ENCODE peak calls at places on chromosomes 3 and 15, in ten cellular contexts. One of them, this sample, is unnamed.

GRCh38 chr15:79644091-79644490 is 212.0 kb downstream of the MINAR1 start:
- DNase-seq in PC-9: no peak
- DNase-seq in kidney: no peak
- DNase-seq in A673: peak; percentile 14
- DNase-seq in hepatocyte: no peak
- DNase-seq in GM23338: no peak
- DNase-seq in heart right ventricle: no peak
- DNase-seq in body of pancreas: no peak
- DNase-seq in psoas muscle: no peak
- DNase-seq in stomach: no peak
- DNase-seq in this sample: no peak

GRCh38 chr3:29153811-29154210 is 127.1 kb upstream of the RBMS3 start:
- DNase-seq in PC-9: no peak
- DNase-seq in kidney: no peak
- DNase-seq in A673: no peak
- DNase-seq in hepatocyte: no peak
- DNase-seq in GM23338: no peak
- DNase-seq in heart right ventricle: no peak
- DNase-seq in body of pancreas: no peak
- DNase-seq in psoas muscle: no peak
- DNase-seq in stomach: no peak
- DNase-seq in this sample: no peak

GRCh38 chr3:171028025-171028778 is 1.7 kb upstream of the SLC2A2 start:
- DNase-seq in PC-9: peak; percentile 76
- DNase-seq in kidney: peak; percentile 82
- DNase-seq in A673: no peak
- DNase-seq in hepatocyte: peak; percentile 59
- DNase-seq in GM23338: peak; percentile 87
- DNase-seq in heart right ventricle: peak; percentile 60
- DNase-seq in body of pancreas: peak; percentile 43
- DNase-seq in psoas muscle: peak; percentile 62
- DNase-seq in stomach: peak; percentile 43
- DNase-seq in this sample: no peak

GRCh38 chr3:194928183-194928736 is 242.6 kb downstream of the FAM43A start:
- DNase-seq in PC-9: no peak
- DNase-seq in kidney: no peak
- DNase-seq in A673: peak; percentile 40
- DNase-seq in hepatocyte: peak; percentile 30
- DNase-seq in GM23338: no peak
- DNase-seq in heart right ventricle: no peak
- DNase-seq in body of pancreas: no peak
- DNase-seq in psoas muscle: no peak
- DNase-seq in stomach: no peak
- DNase-seq in this sample: no peak

GRCh38 chr15:31155136-31155535 is 53.6 kb upstream of the TRPM1 start:
- DNase-seq in PC-9: no peak
- DNase-seq in kidney: no peak
- DNase-seq in A673: no peak
- DNase-seq in hepatocyte: no peak
- DNase-seq in GM23338: no peak
- DNase-seq in heart right ventricle: no peak
- DNase-seq in body of pancreas: no peak
- DNase-seq in psoas muscle: no peak
- DNase-seq in stomach: no peak
- DNase-seq in this sample: no peak

GRCh38 chr15:64182859-64183258 is 20.0 kb upstream of the PPIB start:
- DNase-seq in PC-9: no peak
- DNase-seq in kidney: no peak
- DNase-seq in A673: no peak
- DNase-seq in hepatocyte: no peak
- DNase-seq in GM23338: no peak
- DNase-seq in heart right ventricle: no peak
- DNase-seq in body of pancreas: no peak
- DNase-seq in psoas muscle: no peak
- DNase-seq in stomach: no peak
- DNase-seq in this sample: no peak

GRCh38 chr3:70076394-70076793 is 76.9 kb downstream of the SAMMSON start:
- DNase-seq in PC-9: no peak
- DNase-seq in kidney: no peak
- DNase-seq in A673: no peak
- DNase-seq in hepatocyte: no peak
- DNase-seq in GM23338: no peak
- DNase-seq in heart right ventricle: no peak
- DNase-seq in body of pancreas: no peak
- DNase-seq in psoas muscle: no peak
- DNase-seq in stomach: peak; percentile 68
- DNase-seq in this sample: no peak

GRCh38 chr3:64316971-64317370 is 91.7 kb upstream of the PRICKLE2 start:
- DNase-seq in PC-9: no peak
- DNase-seq in kidney: no peak
- DNase-seq in A673: no peak
- DNase-seq in hepatocyte: peak; percentile 48
- DNase-seq in GM23338: no peak
- DNase-seq in heart right ventricle: no peak
- DNase-seq in body of pancreas: no peak
- DNase-seq in psoas muscle: no peak
- DNase-seq in stomach: no peak
- DNase-seq in this sample: no peak

GRCh38 chr3:71102111-71103039 is 481.2 kb downstream of the FOXP1 start:
- DNase-seq in PC-9: no peak
- DNase-seq in kidney: no peak
- DNase-seq in A673: peak; percentile 17
- DNase-seq in hepatocyte: peak; percentile 44
- DNase-seq in GM23338: no peak
- DNase-seq in heart right ventricle: no peak
- DNase-seq in body of pancreas: no peak
- DNase-seq in psoas muscle: no peak
- DNase-seq in stomach: no peak
- DNase-seq in this sample: no peak

GRCh38 chr3:82561759-82562158 is 800.3 kb upstream of the GBE1 start:
- DNase-seq in PC-9: no peak
- DNase-seq in kidney: no peak
- DNase-seq in A673: no peak
- DNase-seq in hepatocyte: no peak
- DNase-seq in GM23338: no peak
- DNase-seq in heart right ventricle: no peak
- DNase-seq in body of pancreas: no peak
- DNase-seq in psoas muscle: no peak
- DNase-seq in stomach: no peak
- DNase-seq in this sample: no peak

GRCh38 chr3:133527306-133527705 is 46.2 kb upstream of the CDV3 start:
- DNase-seq in PC-9: no peak
- DNase-seq in kidney: no peak
- DNase-seq in A673: no peak
- DNase-seq in hepatocyte: peak; percentile 30
- DNase-seq in GM23338: no peak
- DNase-seq in heart right ventricle: no peak
- DNase-seq in body of pancreas: peak; percentile 17
- DNase-seq in psoas muscle: no peak
- DNase-seq in stomach: no peak
- DNase-seq in this sample: no peak

GRCh38 chr3:2166552-2166951 is 67.9 kb downstream of the CNTN4 start:
- DNase-seq in PC-9: no peak
- DNase-seq in kidney: no peak
- DNase-seq in A673: peak; percentile 39
- DNase-seq in hepatocyte: peak; percentile 10
- DNase-seq in GM23338: peak; percentile 41
- DNase-seq in heart right ventricle: no peak
- DNase-seq in body of pancreas: no peak
- DNase-seq in psoas muscle: no peak
- DNase-seq in stomach: no peak
- DNase-seq in this sample: no peak
- TF ChIP-seq CTCF in PC-9: no peak
- TF ChIP-seq CTCF in kidney: no peak
- TF ChIP-seq CTCF in A673: peak; percentile 56
- TF ChIP-seq CTCF in hepatocyte: peak; percentile 33
- TF ChIP-seq CTCF in GM23338: peak; percentile 56
- TF ChIP-seq CTCF in heart right ventricle: no peak
- TF ChIP-seq CTCF in body of pancreas: no peak
- TF ChIP-seq CTCF in psoas muscle: no peak
- TF ChIP-seq CTCF in stomach: no peak
- TF ChIP-seq CTCF in this sample: no peak

DNA sequence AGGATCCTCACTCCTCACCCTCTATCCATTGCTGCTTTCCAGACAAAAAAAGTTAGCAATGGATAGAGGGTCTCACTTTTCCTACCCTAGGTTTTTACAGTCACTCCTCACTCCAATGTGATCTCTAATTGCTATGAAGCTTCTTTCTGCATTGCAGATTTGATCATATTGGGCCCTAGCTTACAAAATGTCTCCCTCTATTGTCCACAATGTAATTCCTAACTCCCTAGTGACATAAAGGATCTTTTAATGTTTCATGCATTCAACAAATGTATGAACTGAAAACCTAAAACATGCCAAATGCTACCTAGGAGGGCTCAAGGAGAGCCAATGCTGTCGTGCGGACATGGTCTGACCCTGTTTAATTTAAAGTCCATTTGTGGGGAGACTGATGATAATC is 234.8 kb downstream of the CADM2 start:
- DNase-seq in PC-9: no peak
- DNase-seq in kidney: no peak
- DNase-seq in A673: no peak
- DNase-seq in hepatocyte: no peak
- DNase-seq in GM23338: no peak
- DNase-seq in heart right ventricle: no peak
- DNase-seq in body of pancreas: no peak
- DNase-seq in psoas muscle: no peak
- DNase-seq in stomach: no peak
- DNase-seq in this sample: no peak
- H3K36me3 ChIP-seq in PC-9: no peaks in the 10 kb centered on the region
- H3K36me3 ChIP-seq in kidney: no peaks in the 10 kb centered on the region
- H3K36me3 ChIP-seq in A673: no peaks in the 10 kb centered on the region
- H3K36me3 ChIP-seq in hepatocyte: no peaks in the 10 kb centered on the region
- H3K36me3 ChIP-seq in GM23338: no peaks in the 10 kb centered on the region
- H3K36me3 ChIP-seq in heart right ventricle: no peaks in the 10 kb centered on the region
- H3K36me3 ChIP-seq in body of pancreas: no peaks in the 10 kb centered on the region
- H3K36me3 ChIP-seq in psoas muscle: no peaks in the 10 kb centered on the region
- H3K36me3 ChIP-seq in stomach: no peaks in the 10 kb centered on the region
- H3K36me3 ChIP-seq in this sample: no peaks in the 10 kb centered on the region

GRCh38 chr3:48014358-48014757 is 1.9 kb downstream of the MAP4 start:
- DNase-seq in PC-9: no peak
- DNase-seq in kidney: no peak
- DNase-seq in A673: no peak
- DNase-seq in hepatocyte: no peak
- DNase-seq in GM23338: no peak
- DNase-seq in heart right ventricle: no peak
- DNase-seq in body of pancreas: no peak
- DNase-seq in psoas muscle: no peak
- DNase-seq in stomach: no peak
- DNase-seq in this sample: no peak

GRCh38 chr3:48013288-48013980 is 2.8 kb downstream of the MAP4 start:
- DNase-seq in PC-9: no peak
- DNase-seq in kidney: no peak
- DNase-seq in A673: peak; percentile 31
- DNase-seq in hepatocyte: peak; percentile 63
- DNase-seq in GM23338: no peak
- DNase-seq in heart right ventricle: no peak
- DNase-seq in body of pancreas: peak; percentile 68
- DNase-seq in psoas muscle: no peak
- DNase-seq in stomach: peak; percentile 42
- DNase-seq in this sample: no peak

GRCh38 chr3:48012659-48013058 is 3.6 kb downstream of the MAP4 start:
- DNase-seq in PC-9: no peak
- DNase-seq in kidney: no peak
- DNase-seq in A673: no peak
- DNase-seq in hepatocyte: no peak
- DNase-seq in GM23338: no peak
- DNase-seq in heart right ventricle: no peak
- DNase-seq in body of pancreas: no peak
- DNase-seq in psoas muscle: no peak
- DNase-seq in stomach: no peak
- DNase-seq in this sample: no peak

GRCh38 chr3:48015451-48016182 is 599 bp downstream of the MAP4 start:
- DNase-seq in PC-9: no peak
- DNase-seq in kidney: no peak
- DNase-seq in A673: peak; percentile 34
- DNase-seq in hepatocyte: no peak
- DNase-seq in GM23338: no peak
- DNase-seq in heart right ventricle: no peak
- DNase-seq in body of pancreas: no peak
- DNase-seq in psoas muscle: no peak
- DNase-seq in stomach: no peak
- DNase-seq in this sample: no peak

GRCh38 chr3:48011771-48012170 is 4.4 kb downstream of the MAP4 start:
- DNase-seq in PC-9: no peak
- DNase-seq in kidney: no peak
- DNase-seq in A673: no peak
- DNase-seq in hepatocyte: no peak
- DNase-seq in GM23338: no peak
- DNase-seq in heart right ventricle: no peak
- DNase-seq in body of pancreas: no peak
- DNase-seq in psoas muscle: no peak
- DNase-seq in stomach: no peak
- DNase-seq in this sample: no peak
- H3K27ac ChIP-seq in PC-9: no peak overlapping the region
- H3K27ac ChIP-seq in kidney: peak overlapping the region; percentile 9
- H3K27ac ChIP-seq in A673: no peak overlapping the region
- H3K27ac ChIP-seq in hepatocyte: no peak overlapping the region
- H3K27ac ChIP-seq in GM23338: no peak overlapping the region
- H3K27ac ChIP-seq in heart right ventricle: peak overlapping the region; percentile 81
- H3K27ac ChIP-seq in body of pancreas: peak overlapping the region; percentile 92
- H3K27ac ChIP-seq in psoas muscle: peak overlapping the region; percentile 88
- H3K27ac ChIP-seq in stomach: peak overlapping the region; percentile 74
- H3K27ac ChIP-seq in this sample: no peak overlapping the region

GRCh38 chr15:40633178-40633577 is 39.1 kb downstream of the KNL1 start:
- DNase-seq in PC-9: no peak
- DNase-seq in kidney: no peak
- DNase-seq in A673: no peak
- DNase-seq in hepatocyte: no peak
- DNase-seq in GM23338: no peak
- DNase-seq in heart right ventricle: no peak
- DNase-seq in body of pancreas: no peak
- DNase-seq in psoas muscle: no peak
- DNase-seq in stomach: no peak
- DNase-seq in this sample: no peak
- TF ChIP-seq CTCF in PC-9: no peak
- TF ChIP-seq CTCF in kidney: no peak
- TF ChIP-seq CTCF in A673: no peak
- TF ChIP-seq CTCF in hepatocyte: no peak
- TF ChIP-seq CTCF in GM23338: no peak
- TF ChIP-seq CTCF in heart right ventricle: no peak
- TF ChIP-seq CTCF in body of pancreas: no peak
- TF ChIP-seq CTCF in psoas muscle: no peak
- TF ChIP-seq CTCF in stomach: no peak
- TF ChIP-seq CTCF in this sample: no peak

DNA sequence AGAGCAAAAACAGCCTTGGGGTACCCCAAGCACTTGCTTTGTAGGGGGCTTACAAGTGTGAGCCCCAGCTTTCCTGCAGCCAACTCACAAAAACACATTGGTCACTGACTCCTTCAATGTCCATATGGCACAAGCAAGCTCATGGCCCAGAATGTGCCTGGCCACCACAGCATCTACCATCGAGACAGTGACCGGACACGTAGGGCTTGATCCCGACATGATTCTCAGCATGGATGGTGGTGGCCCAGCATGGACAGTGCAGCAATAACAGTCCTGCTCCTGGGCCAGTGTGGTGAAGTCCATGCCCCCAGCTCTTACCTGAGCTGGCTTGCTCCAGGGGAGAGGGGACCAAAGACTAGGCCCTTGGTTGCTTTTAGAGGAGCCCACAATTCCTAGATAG is 6.0 kb downstream of the UNC45A start:
- DNase-seq in PC-9: no peak
- DNase-seq in kidney: peak; percentile 25
- DNase-seq in A673: no peak
- DNase-seq in hepatocyte: no peak
- DNase-seq in GM23338: no peak
- DNase-seq in heart right ventricle: no peak
- DNase-seq in body of pancreas: no peak
- DNase-seq in psoas muscle: no peak
- DNase-seq in stomach: no peak
- DNase-seq in this sample: no peak
- H3K36me3 ChIP-seq in PC-9: peaks cover 9% of the 10 kb centered on the region
- H3K36me3 ChIP-seq in kidney: peaks cover 42% of the 10 kb centered on the region
- H3K36me3 ChIP-seq in A673: peaks cover 58% of the 10 kb centered on the region
- H3K36me3 ChIP-seq in hepatocyte: no peaks in the 10 kb centered on the region
- H3K36me3 ChIP-seq in GM23338: peaks cover 21% of the 10 kb centered on the region
- H3K36me3 ChIP-seq in heart right ventricle: peaks cover 55% of the 10 kb centered on the region
- H3K36me3 ChIP-seq in body of pancreas: peaks cover 29% of the 10 kb centered on the region
- H3K36me3 ChIP-seq in psoas muscle: peaks cover 97% of the 10 kb centered on the region
- H3K36me3 ChIP-seq in stomach: peaks cover 94% of the 10 kb centered on the region
- H3K36me3 ChIP-seq in this sample: peaks cover 79% of the 10 kb centered on the region

This sample was measured in suprapubic skin.